ENCODE peak calls at places on chromosomes 7 and 10, in nine cellular contexts. Y, E, F, D, L, M, C, Q and R are unnamed samples.

GRCh38 chr10:54614062-54614461 is 187.0 kb downstream of the PCDH15 start:
- DNase-seq in Y (no peak), E (no peak), F (no peak), D (no peak), L (no peak), M (no peak), C (no peak), Q (no peak), R (no peak)

GRCh38 chr10:131767716-131768115 is 133.1 kb upstream of the PPP2R2D start:
- DNase-seq in Y (no peak), E (no peak), F (no peak), D (no peak), L (no peak), M (no peak), C (no peak), Q (no peak), R (no peak)

GRCh38 chr7:155001756-155002410 is 1.0 kb downstream of the PAXIP1 start:
- DNase-seq in Y (no peak), E (peak; percentile 16), F (no peak), D (no peak), L (no peak), M (no peak), C (no peak), Q (no peak), R (peak; percentile 12)

GRCh38 chr10:82883588-82883987 is 1008.6 kb downstream of the NRG3 start:
- DNase-seq in Y (no peak), E (peak; percentile 2), F (no peak), D (no peak), L (no peak), M (no peak), C (no peak), Q (no peak), R (no peak)

GRCh38 chr10:103816431-103816830 is 38.9 kb downstream of the SH3PXD2A start:
- DNase-seq in Y (no peak), E (peak; percentile 38), F (no peak), D (no peak), L (no peak), M (no peak), C (no peak), Q (no peak), R (no peak)

GRCh38 chr10:132186488-132187413 is at the start of gene DPYSL4:
- DNase-seq in Y (no peak), E (no peak), F (peak; percentile 82), D (no peak), L (no peak), M (peak; percentile 93), C (no peak), Q (peak; percentile 37), R (peak; percentile 40)

GRCh38 chr10:21173964-21174669 is 277.0 kb upstream of the NEBL start:
- DNase-seq in Y (no peak), E (no peak), F (peak; percentile 60), D (peak; percentile 76), L (no peak), M (peak; percentile 57), C (no peak), Q (peak; percentile 33), R (peak; percentile 58)

GRCh38 chr7:70133291-70133690 is 535.0 kb downstream of the AUTS2 start:
- DNase-seq in Y (no peak), E (no peak), F (no peak), D (no peak), L (no peak), M (no peak), C (no peak), Q (no peak), R (no peak)

GRCh38 chr10:48551796-48552591 is 52.9 kb downstream of the ARHGAP22 start:
- DNase-seq in Y (peak; percentile 25), E (peak; percentile 79), F (peak; percentile 64), D (peak; percentile 29), L (no peak), M (peak; percentile 33), C (no peak), Q (peak; percentile 55), R (peak; percentile 53)

GRCh38 chr10:3117486-3117885 is 50.1 kb downstream of the PFKP start:
- DNase-seq in Y (no peak), E (no peak), F (no peak), D (no peak), L (no peak), M (no peak), C (no peak), Q (no peak), R (no peak)